ENCODE peak calls at places on chromosomes 12 and 14, in ten cellular contexts. One of them, this sample, is unnamed.
A peak's percentile ranks its signal among the peaks of the same experiment; 100 is the strongest.

GRCh38 chr12:122052285-122052684 is 26.3 kb upstream of the MLXIP start:
- DNase-seq in A549: no peak
- DNase-seq in gastrocnemius medialis: no peak
- DNase-seq in tibial nerve: no peak
- DNase-seq in HCT116: no peak
- DNase-seq in NB4: no peak
- DNase-seq in body of pancreas: peak; percentile 37
- DNase-seq in suprapubic skin: no peak
- DNase-seq in transverse colon: no peak
- DNase-seq in prostate gland: no peak
- DNase-seq in this sample: no peak

GRCh38 chr12:114921796-114922195 is 237.8 kb upstream of the TBX3 start:
- DNase-seq in A549: no peak
- DNase-seq in gastrocnemius medialis: no peak
- DNase-seq in tibial nerve: no peak
- DNase-seq in HCT116: no peak
- DNase-seq in NB4: peak; percentile 13
- DNase-seq in body of pancreas: no peak
- DNase-seq in suprapubic skin: no peak
- DNase-seq in transverse colon: no peak
- DNase-seq in prostate gland: no peak
- DNase-seq in this sample: no peak

GRCh38 chr14:77868552-77869300 is 68.8 kb downstream of the ADCK1 start:
- DNase-seq in A549: no peak
- DNase-seq in gastrocnemius medialis: no peak
- DNase-seq in tibial nerve: no peak
- DNase-seq in HCT116: no peak
- DNase-seq in NB4: no peak
- DNase-seq in body of pancreas: no peak
- DNase-seq in suprapubic skin: no peak
- DNase-seq in transverse colon: no peak
- DNase-seq in prostate gland: no peak
- DNase-seq in this sample: no peak

GRCh38 chr12:110741371-110741770 is 1.3 kb downstream of the PPP1CC start:
- DNase-seq in A549: no peak
- DNase-seq in gastrocnemius medialis: no peak
- DNase-seq in tibial nerve: no peak
- DNase-seq in HCT116: no peak
- DNase-seq in NB4: peak; percentile 69
- DNase-seq in body of pancreas: no peak
- DNase-seq in suprapubic skin: no peak
- DNase-seq in transverse colon: no peak
- DNase-seq in prostate gland: no peak
- DNase-seq in this sample: no peak

GRCh38 chr14:91140672-91141071 is 26.8 kb downstream of the DGLUCY start:
- DNase-seq in A549: peak; percentile 67
- DNase-seq in gastrocnemius medialis: no peak
- DNase-seq in tibial nerve: peak; percentile 28
- DNase-seq in HCT116: peak; percentile 41
- DNase-seq in NB4: no peak
- DNase-seq in body of pancreas: no peak
- DNase-seq in suprapubic skin: no peak
- DNase-seq in transverse colon: peak; percentile 47
- DNase-seq in prostate gland: no peak
- DNase-seq in this sample: no peak

GRCh38 chr12:49540229-49541139 is 1.7 kb downstream of the KCNH3 start:
- DNase-seq in A549: no peak
- DNase-seq in gastrocnemius medialis: no peak
- DNase-seq in tibial nerve: no peak
- DNase-seq in HCT116: no peak
- DNase-seq in NB4: no peak
- DNase-seq in body of pancreas: no peak
- DNase-seq in suprapubic skin: no peak
- DNase-seq in transverse colon: no peak
- DNase-seq in prostate gland: no peak
- DNase-seq in this sample: peak; percentile 6

GRCh38 chr12:46556105-46556559 is 183.6 kb upstream of the SLC38A2 start:
- DNase-seq in A549: peak; percentile 68
- DNase-seq in gastrocnemius medialis: peak; percentile 40
- DNase-seq in tibial nerve: no peak
- DNase-seq in HCT116: peak; percentile 84
- DNase-seq in NB4: no peak
- DNase-seq in body of pancreas: no peak
- DNase-seq in suprapubic skin: no peak
- DNase-seq in transverse colon: no peak
- DNase-seq in prostate gland: no peak
- DNase-seq in this sample: no peak

GRCh38 chr12:4717806-4718205 is 2.4 kb upstream of the GALNT8 start:
- DNase-seq in A549: no peak
- DNase-seq in gastrocnemius medialis: no peak
- DNase-seq in tibial nerve: no peak
- DNase-seq in HCT116: no peak
- DNase-seq in NB4: no peak
- DNase-seq in body of pancreas: no peak
- DNase-seq in suprapubic skin: no peak
- DNase-seq in transverse colon: no peak
- DNase-seq in prostate gland: no peak
- DNase-seq in this sample: no peak

GRCh38 chr12:92434607-92435025 is 268.2 kb upstream of the PLEKHG7 start:
- DNase-seq in A549: no peak
- DNase-seq in gastrocnemius medialis: no peak
- DNase-seq in tibial nerve: no peak
- DNase-seq in HCT116: no peak
- DNase-seq in NB4: peak; percentile 40
- DNase-seq in body of pancreas: no peak
- DNase-seq in suprapubic skin: no peak
- DNase-seq in transverse colon: no peak
- DNase-seq in prostate gland: no peak
- DNase-seq in this sample: no peak

GRCh38 chr12:31568498-31568897 is 22.4 kb downstream of the DENND5B start:
- DNase-seq in A549: no peak
- DNase-seq in gastrocnemius medialis: no peak
- DNase-seq in tibial nerve: no peak
- DNase-seq in HCT116: no peak
- DNase-seq in NB4: no peak
- DNase-seq in body of pancreas: no peak
- DNase-seq in suprapubic skin: no peak
- DNase-seq in transverse colon: no peak
- DNase-seq in prostate gland: no peak
- DNase-seq in this sample: no peak

GRCh38 chr14:44778562-44778961 is 183.2 kb downstream of the KLHL28 start:
- DNase-seq in A549: no peak
- DNase-seq in gastrocnemius medialis: no peak
- DNase-seq in tibial nerve: no peak
- DNase-seq in HCT116: no peak
- DNase-seq in NB4: no peak
- DNase-seq in body of pancreas: no peak
- DNase-seq in suprapubic skin: no peak
- DNase-seq in transverse colon: no peak
- DNase-seq in prostate gland: no peak
- DNase-seq in this sample: no peak

DNA sequence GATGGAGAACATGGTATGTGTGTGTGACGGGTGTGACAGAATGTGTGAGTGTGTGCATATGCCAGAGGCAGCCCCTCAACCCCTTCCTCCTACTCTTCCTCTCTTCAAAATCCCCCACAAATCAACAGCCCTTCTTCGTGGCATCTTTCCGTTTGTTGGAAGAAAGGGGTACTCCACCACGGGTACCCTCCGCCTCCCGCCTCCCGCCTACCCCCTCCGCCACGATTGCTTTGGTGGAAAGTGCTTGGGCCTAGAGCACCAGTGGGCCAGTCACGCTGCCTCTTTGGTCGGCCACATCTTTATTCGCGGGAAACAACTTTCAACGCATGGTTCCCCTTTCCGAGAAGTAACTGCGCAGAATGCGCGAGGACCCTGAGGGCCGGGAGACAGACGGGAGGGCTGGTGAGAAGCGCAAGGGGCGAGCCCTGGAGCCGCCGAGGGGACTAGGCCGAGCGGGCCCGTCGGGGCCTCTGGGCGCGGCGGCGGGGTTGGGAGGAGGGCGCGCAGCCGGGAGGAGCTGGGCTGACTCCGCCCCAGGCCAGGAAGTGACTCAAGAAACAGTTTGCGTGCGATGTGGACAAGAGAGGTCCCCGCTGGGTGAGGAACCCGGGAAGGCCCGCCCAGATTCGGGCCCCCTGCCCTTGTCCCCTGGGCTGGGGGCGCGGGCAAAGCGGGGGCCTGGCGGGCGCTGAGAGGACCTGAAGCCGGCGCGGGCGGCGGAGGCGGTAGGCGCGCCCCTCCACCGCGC is at the start of the genes CBLN3 and KHNYN:
- DNase-seq in A549: peak; percentile 93
- DNase-seq in gastrocnemius medialis: peak; percentile 85
- DNase-seq in tibial nerve: peak; percentile 81
- DNase-seq in HCT116: peak; percentile 74
- DNase-seq in NB4: peak; percentile 95
- DNase-seq in body of pancreas: peak; percentile 95
- DNase-seq in suprapubic skin: peak; percentile 97
- DNase-seq in transverse colon: peak; percentile 93
- DNase-seq in prostate gland: peak; percentile 92
- DNase-seq in this sample: peak; percentile 94
- TF ChIP-seq POLR2A in A549: peak; percentile 72
- TF ChIP-seq POLR2A in gastrocnemius medialis: peak; percentile 84
- TF ChIP-seq POLR2A in tibial nerve: peak; percentile 97
- TF ChIP-seq POLR2A in HCT116: peak; percentile 58
- TF ChIP-seq POLR2A in NB4: peak; percentile 89
- TF ChIP-seq POLR2A in body of pancreas: peak; percentile 96
- TF ChIP-seq POLR2A in suprapubic skin: peak; percentile 87
- TF ChIP-seq POLR2A in transverse colon: peak; percentile 98
- TF ChIP-seq POLR2A in prostate gland: peak; percentile 95
- TF ChIP-seq POLR2A in this sample: peak; percentile 84

DNA sequence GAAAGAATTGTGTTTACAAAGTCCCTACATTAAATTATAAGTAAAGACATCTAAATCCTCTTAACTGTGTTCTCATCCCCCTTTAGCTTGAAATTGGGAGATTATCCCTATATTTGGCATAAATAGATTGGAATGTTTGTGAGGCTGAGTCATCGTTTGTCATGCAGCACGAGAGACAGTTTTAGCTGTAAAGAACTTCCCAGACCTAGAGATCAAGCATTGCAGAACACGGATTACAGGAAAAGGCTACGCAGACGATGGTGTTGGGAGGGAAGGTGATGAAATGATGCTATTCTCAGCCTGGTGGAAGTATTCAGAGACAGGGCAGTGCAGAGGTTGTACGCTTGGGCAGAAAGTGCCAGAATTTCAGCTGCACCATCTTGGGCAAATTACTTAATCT is 93.8 kb downstream of the PTPRB start:
- DNase-seq in A549: peak; percentile 62
- DNase-seq in gastrocnemius medialis: no peak
- DNase-seq in tibial nerve: no peak
- DNase-seq in HCT116: peak; percentile 61
- DNase-seq in NB4: no peak
- DNase-seq in body of pancreas: no peak
- DNase-seq in suprapubic skin: no peak
- DNase-seq in transverse colon: no peak
- DNase-seq in prostate gland: no peak
- DNase-seq in this sample: no peak
- TF ChIP-seq POLR2A in A549: no peak
- TF ChIP-seq POLR2A in gastrocnemius medialis: no peak
- TF ChIP-seq POLR2A in tibial nerve: no peak
- TF ChIP-seq POLR2A in HCT116: no peak
- TF ChIP-seq POLR2A in NB4: no peak
- TF ChIP-seq POLR2A in body of pancreas: no peak
- TF ChIP-seq POLR2A in suprapubic skin: no peak
- TF ChIP-seq POLR2A in transverse colon: no peak
- TF ChIP-seq POLR2A in prostate gland: no peak
- TF ChIP-seq POLR2A in this sample: no peak

GRCh38 chr14:74713395-74713735 is 421 bp downstream of the FCF1 start:
- DNase-seq in A549: no peak
- DNase-seq in gastrocnemius medialis: no peak
- DNase-seq in tibial nerve: no peak
- DNase-seq in HCT116: no peak
- DNase-seq in NB4: no peak
- DNase-seq in body of pancreas: no peak
- DNase-seq in suprapubic skin: no peak
- DNase-seq in transverse colon: no peak
- DNase-seq in prostate gland: no peak
- DNase-seq in this sample: no peak
- TF ChIP-seq POLR2A in A549: no peak
- TF ChIP-seq POLR2A in gastrocnemius medialis: no peak
- TF ChIP-seq POLR2A in tibial nerve: no peak
- TF ChIP-seq POLR2A in HCT116: no peak
- TF ChIP-seq POLR2A in NB4: no peak
- TF ChIP-seq POLR2A in body of pancreas: no peak
- TF ChIP-seq POLR2A in suprapubic skin: no peak
- TF ChIP-seq POLR2A in transverse colon: no peak
- TF ChIP-seq POLR2A in prostate gland: no peak
- TF ChIP-seq POLR2A in this sample: no peak

GRCh38 chr12:14905269-14906004 is 19.8 kb upstream of the MGP start:
- DNase-seq in A549: no peak
- DNase-seq in gastrocnemius medialis: no peak
- DNase-seq in tibial nerve: no peak
- DNase-seq in HCT116: no peak
- DNase-seq in NB4: no peak
- DNase-seq in body of pancreas: peak; percentile 36
- DNase-seq in suprapubic skin: no peak
- DNase-seq in transverse colon: no peak
- DNase-seq in prostate gland: no peak
- DNase-seq in this sample: no peak

GRCh38 chr12:14902465-14902864 is 16.8 kb upstream of the MGP start:
- DNase-seq in A549: no peak
- DNase-seq in gastrocnemius medialis: no peak
- DNase-seq in tibial nerve: no peak
- DNase-seq in HCT116: no peak
- DNase-seq in NB4: no peak
- DNase-seq in body of pancreas: no peak
- DNase-seq in suprapubic skin: no peak
- DNase-seq in transverse colon: no peak
- DNase-seq in prostate gland: no peak
- DNase-seq in this sample: no peak

GRCh38 chr12:14906114-14906513 is 20.5 kb upstream of the MGP start:
- DNase-seq in A549: no peak
- DNase-seq in gastrocnemius medialis: no peak
- DNase-seq in tibial nerve: no peak
- DNase-seq in HCT116: no peak
- DNase-seq in NB4: no peak
- DNase-seq in body of pancreas: no peak
- DNase-seq in suprapubic skin: no peak
- DNase-seq in transverse colon: no peak
- DNase-seq in prostate gland: no peak
- DNase-seq in this sample: no peak

GRCh38 chr12:14903386-14904098 is 17.9 kb upstream of the MGP start:
- DNase-seq in A549: no peak
- DNase-seq in gastrocnemius medialis: no peak
- DNase-seq in tibial nerve: no peak
- DNase-seq in HCT116: no peak
- DNase-seq in NB4: no peak
- DNase-seq in body of pancreas: no peak
- DNase-seq in suprapubic skin: no peak
- DNase-seq in transverse colon: no peak
- DNase-seq in prostate gland: no peak
- DNase-seq in this sample: no peak

DNA sequence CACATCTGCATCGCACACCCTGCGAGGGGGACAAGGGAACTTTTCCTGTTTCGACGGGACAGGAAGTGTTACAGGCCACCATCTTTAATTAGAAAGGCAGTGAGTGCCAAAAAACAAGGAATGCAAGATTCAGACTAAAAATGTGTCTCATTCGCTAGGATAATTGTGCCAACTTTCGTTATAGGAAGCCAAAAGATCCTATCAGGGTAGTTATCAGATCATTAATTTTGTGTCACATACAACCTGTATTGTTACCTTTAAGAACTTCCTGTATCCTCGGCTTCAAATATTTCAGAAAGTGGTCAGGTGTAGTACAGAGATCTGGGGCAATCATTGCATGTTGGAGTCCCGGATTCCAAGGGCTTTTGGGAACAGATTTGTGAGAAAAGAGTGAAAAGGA is 19.2 kb upstream of the MGP start:
- DNase-seq in A549: no peak
- DNase-seq in gastrocnemius medialis: no peak
- DNase-seq in tibial nerve: no peak
- DNase-seq in HCT116: no peak
- DNase-seq in NB4: no peak
- DNase-seq in body of pancreas: no peak
- DNase-seq in suprapubic skin: no peak
- DNase-seq in transverse colon: no peak
- DNase-seq in prostate gland: no peak
- DNase-seq in this sample: no peak
- TF ChIP-seq POLR2A in A549: no peak
- TF ChIP-seq POLR2A in gastrocnemius medialis: no peak
- TF ChIP-seq POLR2A in tibial nerve: no peak
- TF ChIP-seq POLR2A in HCT116: no peak
- TF ChIP-seq POLR2A in NB4: no peak
- TF ChIP-seq POLR2A in body of pancreas: no peak
- TF ChIP-seq POLR2A in suprapubic skin: no peak
- TF ChIP-seq POLR2A in transverse colon: no peak
- TF ChIP-seq POLR2A in prostate gland: no peak
- TF ChIP-seq POLR2A in this sample: no peak